ENCODE peak calls at places on chromosomes 6 and 20, in eight cellular contexts. M is bronchial epithelial cell, W is mesendoderm, J is ovary, O is WERI-Rb-1, N is K562, I is Peyer's patch, D is psoas muscle. R is an unnamed sample.

GRCh38 chr20:60240986-60241385 is 282.8 kb downstream of the CDH26 start:
- DNase-seq in M (no peak), D (no peak), O (no peak), J (no peak), N (no peak), W (no peak), I (no peak), R (no peak)

GRCh38 chr20:55684578-55684977 is 320.7 kb downstream of the CBLN4 start:
- DNase-seq in W (no peak), D (no peak), J (peak; percentile 28), O (no peak), N (no peak), I (no peak), M (no peak), R (no peak)

GRCh38 chr6:123529843-123530242 is 106.9 kb downstream of the TRDN start:
- DNase-seq in D (peak; percentile 53), I (no peak), M (peak; percentile 56), J (no peak), W (peak; percentile 41), O (no peak), N (peak; percentile 72), R (no peak)

GRCh38 chr6:22418714-22419113 is 121.9 kb upstream of the PRL start:
- DNase-seq in J (no peak), I (no peak), O (no peak), W (no peak), N (no peak), M (no peak), D (no peak), R (no peak)

GRCh38 chr6:106360410-106360988 is at the start of gene CRYBG1:
- DNase-seq in N (peak; percentile 74), M (peak; percentile 69), J (peak; percentile 20), D (peak; percentile 61), O (peak; percentile 77), I (peak; percentile 94), W (peak; percentile 91), R (peak; percentile 98)

GRCh38 chr20:32062776-32063170 is 10.7 kb downstream of the HCK start:
- DNase-seq in W (no peak), O (no peak), D (peak; percentile 65), M (no peak), I (no peak), N (no peak), J (no peak), R (no peak)

GRCh38 chr20:19510626-19511025 is 247.4 kb upstream of the RIN2 start:
- DNase-seq in I (no peak), M (no peak), O (no peak), N (peak; percentile 0), W (no peak), D (no peak), J (no peak), R (no peak)

GRCh38 chr6:100453701-100454521 is 10.8 kb downstream of the SIM1 start:
- DNase-seq in M (no peak), J (no peak), I (no peak), O (no peak), N (no peak), W (peak; percentile 84), D (peak; percentile 95), R (peak; percentile 92)

GRCh38 chr20:5353624-5354496 is 37.1 kb upstream of the PROKR2 start:
- DNase-seq in W (no peak), I (no peak), D (no peak), N (no peak), O (no peak), J (no peak), M (peak; percentile 83), R (no peak)

GRCh38 chr6:26020983-26021349 is 58.4 kb downstream of the TRIM38 start:
- DNase-seq in W (no peak), D (peak; percentile 78), J (peak; percentile 55), M (peak; percentile 57), N (peak; percentile 79), O (peak; percentile 76), I (peak; percentile 74), R (no peak)

GRCh38 chr6:24897186-24897585 is 38.6 kb downstream of the RIPOR2 start:
- DNase-seq in I (no peak), W (no peak), O (peak; percentile 61), M (no peak), N (no peak), J (no peak), D (no peak), R (no peak)

GRCh38 chr6:31128093-31128676 is 7.9 kb upstream of the CDSN start:
- DNase-seq in D (peak; percentile 65), W (peak; percentile 74), N (peak; percentile 80), I (peak; percentile 74), M (peak; percentile 52), J (peak; percentile 45), O (peak; percentile 89), R (peak; percentile 89)

GRCh38 chr6:44525761-44526351 is 138.3 kb downstream of the CDC5L start:
- DNase-seq in J (no peak), W (no peak), N (no peak), D (no peak), M (no peak), O (no peak), I (no peak), R (no peak)

GRCh38 chr6:127971945-127972391 is 71.1 kb upstream of the THEMIS start:
- DNase-seq in J (no peak), W (peak; percentile 64), I (no peak), M (peak; percentile 68), D (no peak), N (no peak), O (no peak), R (no peak)

GRCh38 chr20:36919715-36920333 is 31.7 kb downstream of the SAMHD1 start:
- DNase-seq in I (no peak), M (peak; percentile 58), O (peak; percentile 14), D (no peak), W (peak; percentile 59), J (no peak), N (peak; percentile 71), R (peak; percentile 60)

GRCh38 chr6:117919775-117920492 is 12.9 kb downstream of the SLC35F1 start:
- DNase-seq in W (peak; percentile 69), O (peak; percentile 38), N (no peak), M (no peak), J (no peak), D (no peak), I (peak; percentile 46), R (peak; percentile 73)

GRCh38 chr6:154537486-154537885 is 27.0 kb upstream of the CNKSR3 start:
- DNase-seq in I (no peak), J (no peak), W (peak; percentile 61), O (no peak), N (no peak), D (no peak), M (no peak), R (no peak)

DNA sequence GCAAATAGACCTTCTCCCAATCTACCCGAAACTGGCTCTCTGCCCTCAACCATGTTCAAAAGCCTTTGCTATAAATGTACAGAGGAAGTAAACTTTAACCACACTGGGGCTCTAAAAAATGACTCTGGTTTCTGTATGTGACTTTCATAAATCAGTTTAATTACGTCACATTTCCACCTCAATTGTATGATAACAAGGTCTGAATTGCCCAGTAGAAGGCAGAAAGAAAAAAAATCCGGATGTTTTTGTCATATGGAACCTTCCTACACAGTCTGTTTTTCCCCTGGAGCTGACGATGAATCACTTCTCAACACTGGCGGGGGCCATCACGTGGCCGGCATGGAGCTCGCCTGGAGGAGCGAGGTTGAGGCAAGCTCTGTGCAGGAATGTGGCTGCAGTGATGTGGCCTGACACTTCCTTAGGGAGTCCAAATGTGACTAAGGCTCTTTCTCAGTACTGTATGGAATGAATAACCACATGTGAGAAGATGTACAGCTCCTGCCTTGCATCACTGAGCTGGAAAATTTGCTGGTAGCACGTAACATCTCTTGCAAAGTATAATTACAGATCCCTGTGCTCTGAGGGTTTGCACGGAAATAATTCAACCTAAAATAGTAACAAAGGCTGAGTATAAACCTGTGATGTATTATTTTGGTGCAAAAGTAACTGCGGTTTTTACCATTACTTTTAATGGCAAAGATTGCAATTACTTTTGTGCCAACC is 58.5 kb upstream of the SNX9 start:
- DNase-seq in J (peak; percentile 68), D (peak; percentile 81), W (peak; percentile 75), M (peak; percentile 100), N (peak; percentile 83), I (peak; percentile 80), O (no peak), R (no peak)
- H3K4me3 ChIP-seq in J (no peak overlapping the region), D (no peak overlapping the region), W (no peak overlapping the region), M (no peak overlapping the region), N (no peak overlapping the region), I (no peak overlapping the region), O (no peak overlapping the region), R (no peak overlapping the region)

DNA sequence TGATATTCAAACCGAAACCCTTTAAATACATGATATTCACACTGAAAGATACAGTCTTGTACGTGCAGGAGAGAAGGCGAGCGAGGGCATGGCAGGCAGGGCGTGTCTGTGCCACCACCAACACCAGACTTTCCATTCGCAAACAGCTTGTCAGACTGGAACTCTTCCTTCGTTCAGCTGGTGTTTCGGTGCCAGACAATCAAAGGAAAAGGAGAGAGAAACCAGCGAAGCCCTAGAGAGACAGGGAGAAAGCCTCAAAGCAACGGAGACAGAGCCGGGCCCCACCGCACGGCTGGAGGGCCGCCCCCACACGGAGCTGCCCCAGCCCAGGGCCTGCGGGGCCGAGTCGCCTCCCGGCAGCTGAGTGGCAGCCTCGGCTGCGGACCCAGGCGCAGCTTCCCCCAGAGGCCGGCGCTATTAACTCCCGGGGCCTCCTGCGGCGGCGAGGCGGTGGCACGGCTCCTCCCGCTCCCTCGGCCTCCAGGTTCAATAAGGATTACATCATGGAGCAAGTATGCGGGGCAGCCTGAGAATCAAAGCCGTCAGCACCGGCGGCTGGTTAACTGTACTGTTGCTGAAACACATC is 32.1 kb upstream of the NR2E1 start:
- DNase-seq in I (peak; percentile 70), N (peak; percentile 51), J (peak; percentile 52), O (peak; percentile 87), W (peak; percentile 97), D (peak; percentile 74), M (peak; percentile 76), R (peak; percentile 96)
- H3K27me3 ChIP-seq in I (no peaks in the 10 kb centered on the region), N (peaks cover 26% of the 10 kb centered on the region), J (no peaks in the 10 kb centered on the region), O (no peaks in the 10 kb centered on the region), W (peaks cover 13% of the 10 kb centered on the region), D (no peaks in the 10 kb centered on the region), M (peaks cover 2% of the 10 kb centered on the region), R (peaks cover 54% of the 10 kb centered on the region)

GRCh38 chr6:161438430-161439030 is 164.7 kb upstream of the AGPAT4 start:
- DNase-seq in O (no peak), I (no peak), D (no peak), W (no peak), M (no peak), J (no peak), N (no peak), R (no peak)
- H3K4me3 ChIP-seq in O (no peak overlapping the region), I (no peak overlapping the region), D (peak overlapping the region; percentile 29), W (no peak overlapping the region), M (no peak overlapping the region), J (no peak overlapping the region), N (no peak overlapping the region), R (no peak overlapping the region)

DNA sequence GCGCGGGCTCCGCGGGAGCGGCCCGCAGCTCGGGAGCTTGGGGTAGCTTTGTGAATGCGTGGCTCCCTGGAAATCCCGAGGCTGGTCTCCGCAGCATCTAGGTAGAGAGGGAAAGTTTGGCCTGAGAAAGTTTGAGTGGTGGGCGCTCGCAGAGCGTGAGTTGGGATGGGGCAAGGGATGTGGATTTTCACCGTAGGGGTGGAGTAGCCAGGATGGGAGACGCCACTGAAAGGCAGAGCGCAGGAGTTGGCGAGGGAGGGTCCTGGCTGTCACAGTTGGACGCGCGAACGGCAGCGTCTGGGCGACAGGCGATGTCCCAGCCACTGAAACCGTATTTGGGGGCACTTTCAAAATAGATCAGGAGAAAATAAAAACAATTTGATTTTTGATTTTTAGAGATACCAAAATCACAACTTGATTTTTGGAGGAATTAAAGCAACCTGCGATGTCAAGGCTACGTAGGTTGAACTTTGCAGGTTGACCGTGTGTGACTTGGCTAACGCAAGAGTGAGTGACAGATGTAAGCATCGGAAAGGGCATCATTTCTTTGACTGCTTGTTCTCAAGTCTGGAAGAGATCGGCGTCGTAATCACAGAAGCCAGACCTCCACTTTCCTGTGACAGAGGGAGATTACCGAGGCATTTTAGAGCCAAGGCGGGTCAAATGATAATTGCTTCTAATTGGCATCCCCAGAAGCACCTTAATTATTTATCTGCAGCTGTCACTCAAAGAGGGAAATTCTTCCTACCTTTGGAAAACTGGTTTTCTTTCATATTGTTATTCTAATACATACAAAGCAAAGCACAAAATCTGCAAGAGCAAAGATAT is 646 bp downstream of the HEY2 start:
- DNase-seq in J (no peak), N (peak; percentile 24), D (peak; percentile 63), O (peak; percentile 19), I (no peak), W (peak; percentile 71), M (no peak), R (peak; percentile 54)
- H3K27me3 ChIP-seq in J (no peaks in the 10 kb centered on the region), N (peaks cover 54% of the 10 kb centered on the region), D (no peaks in the 10 kb centered on the region), O (peaks cover 21% of the 10 kb centered on the region), I (no peaks in the 10 kb centered on the region), W (no peaks in the 10 kb centered on the region), M (peaks cover 2% of the 10 kb centered on the region), R (peaks cover 14% of the 10 kb centered on the region)

R was measured in H7.